ENCODE peak calls at places on chromosomes 1 and 21, in five cellular contexts. V is A549, K is IMR-90, I is H1, U is K562. D is an unnamed sample.
A peak's percentile ranks its signal among the peaks of the same experiment; 100 is the strongest.

GRCh38 chr1:40167317-40167716 is 6.1 kb downstream of the RLF start:
- DNase-seq in V (no peak), K (no peak), I (no peak), U (no peak), D (no peak)

GRCh38 chr1:14366361-14367018 is 232.0 kb upstream of the KAZN start:
- DNase-seq in V (no peak), K (no peak), I (peak; percentile 56), U (no peak), D (no peak)

GRCh38 chr21:45322231-45322959 is 34.7 kb upstream of the POFUT2 start:
- DNase-seq in V (no peak), K (no peak), I (no peak), U (no peak), D (no peak)

GRCh38 chr1:34885405-34886247 is 26.1 kb upstream of the SMIM12 start:
- DNase-seq in V (no peak), K (no peak), I (peak; percentile 95), U (peak; percentile 66), D (no peak)

GRCh38 chr1:32454726-32455125 is 10.1 kb upstream of the ZBTB8B start:
- DNase-seq in V (no peak), K (no peak), I (no peak), U (no peak), D (peak; percentile 35)

GRCh38 chr21:44527156-44527982 is 12.6 kb downstream of the KRTAP10-1 start:
- DNase-seq in V (no peak), K (no peak), I (no peak), U (no peak), D (no peak)

GRCh38 chr1:177983824-177984528 is 14.1 kb upstream of the SEC16B start:
- DNase-seq in V (peak; percentile 34), K (peak; percentile 98), I (peak; percentile 56), U (peak; percentile 12), D (peak; percentile 7)

GRCh38 chr1:222792744-222793143 is 22.1 kb upstream of the DISP1 start:
- DNase-seq in V (peak; percentile 19), K (peak; percentile 38), I (no peak), U (peak; percentile 38), D (no peak)

GRCh38 chr21:39705849-39706248 is 39.1 kb upstream of the IGSF5 start:
- DNase-seq in V (no peak), K (peak; percentile 12), I (no peak), U (no peak), D (no peak)

GRCh38 chr1:209595032-209595431 is 11.5 kb downstream of the CAMK1G start:
- DNase-seq in V (no peak), K (no peak), I (no peak), U (no peak), D (no peak)

GRCh38 chr1:100927276-100927675 is 31.4 kb downstream of the SLC30A7 start:
- DNase-seq in V (no peak), K (no peak), I (no peak), U (no peak), D (no peak)

GRCh38 chr1:100926240-100926639 is 30.4 kb downstream of the SLC30A7 start:
- DNase-seq in V (no peak), K (no peak), I (no peak), U (no peak), D (no peak)

GRCh38 chr1:100924991-100925390 is 29.1 kb downstream of the SLC30A7 start:
- DNase-seq in V (no peak), K (no peak), I (no peak), U (no peak), D (no peak)

GRCh38 chr1:100921110-100921706 is 25.3 kb downstream of the SLC30A7 start:
- DNase-seq in V (peak; percentile 45), K (peak; percentile 65), I (no peak), U (peak; percentile 21), D (peak; percentile 35)

DNA sequence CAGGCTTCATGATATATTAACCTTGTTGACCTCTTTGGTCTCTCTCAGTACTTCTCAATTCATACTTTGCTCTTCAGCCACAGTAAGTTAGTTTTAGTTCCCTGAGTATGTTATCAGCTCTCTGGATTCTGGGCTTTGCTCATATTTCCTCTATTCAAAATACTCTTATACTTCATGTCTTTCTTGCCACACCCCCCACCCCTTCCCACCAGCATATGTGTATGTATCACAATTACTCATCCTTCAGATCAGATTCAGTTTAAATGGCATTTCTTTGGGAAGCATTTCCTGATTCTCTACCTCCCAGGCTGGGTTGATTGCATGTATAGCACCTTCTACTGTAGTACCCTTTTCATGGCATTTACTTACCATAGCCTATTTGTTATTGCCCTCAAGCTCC is 28.3 kb downstream of the SLC30A7 start:
- DNase-seq in V (no peak), K (peak; percentile 54), I (no peak), U (no peak), D (no peak)
- TF ChIP-seq MAFK in V (no peak), K (no peak), I (no peak), U (no peak), D (no peak)

DNA sequence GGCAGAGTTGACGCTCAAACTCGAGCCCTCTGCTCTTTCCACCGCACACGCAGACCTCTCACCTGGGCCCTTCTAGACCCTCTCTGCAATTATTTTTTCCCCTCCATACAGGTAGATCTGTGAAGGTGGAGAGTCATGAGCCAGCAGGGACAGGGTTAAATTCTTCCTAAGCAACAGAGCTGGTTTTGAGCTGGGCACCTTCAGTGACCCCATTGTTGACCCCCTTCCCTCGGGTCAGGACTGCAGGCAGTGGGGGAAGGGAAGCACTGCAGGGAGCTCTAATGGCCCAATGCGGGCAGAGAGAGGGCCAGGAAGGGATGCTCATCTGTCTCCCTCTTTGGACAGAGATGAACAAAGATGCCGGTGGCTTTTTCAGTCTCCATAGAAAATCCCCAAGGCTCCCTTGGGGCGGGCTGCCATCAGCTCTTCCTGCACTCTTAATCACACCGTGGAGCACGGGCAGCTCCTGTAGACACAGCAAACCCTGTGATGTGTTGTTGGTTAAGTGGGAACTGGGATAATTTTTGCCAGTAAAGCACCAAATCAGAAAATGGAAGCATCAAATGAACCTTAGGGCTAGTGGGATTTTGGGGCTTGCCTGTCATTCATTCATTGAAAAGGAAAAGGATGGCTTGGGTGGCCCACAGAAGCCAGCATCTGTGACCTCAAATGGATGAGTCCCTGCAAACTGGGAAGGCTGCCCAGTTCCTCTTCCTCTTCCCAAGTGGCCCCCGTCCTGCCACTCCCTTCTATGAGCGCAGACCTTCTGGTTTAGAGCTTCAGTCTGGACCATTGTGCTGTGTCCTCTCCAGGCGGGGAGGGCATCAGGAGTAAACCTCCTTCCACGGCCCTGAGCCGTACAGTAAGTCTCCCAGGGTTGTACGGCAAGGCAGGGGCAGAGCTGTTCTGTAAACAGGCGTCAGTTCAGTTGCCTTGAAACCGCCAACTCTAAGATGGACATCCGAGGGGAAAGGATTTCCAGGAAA is 21.6 kb downstream of the SOX13 start:
- DNase-seq in V (no peak), K (no peak), I (peak; percentile 75), U (no peak), D (peak; percentile 24)
- TF ChIP-seq MAFK in V (no peak), K (no peak), I (no peak), U (no peak), D (no peak)

DNA sequence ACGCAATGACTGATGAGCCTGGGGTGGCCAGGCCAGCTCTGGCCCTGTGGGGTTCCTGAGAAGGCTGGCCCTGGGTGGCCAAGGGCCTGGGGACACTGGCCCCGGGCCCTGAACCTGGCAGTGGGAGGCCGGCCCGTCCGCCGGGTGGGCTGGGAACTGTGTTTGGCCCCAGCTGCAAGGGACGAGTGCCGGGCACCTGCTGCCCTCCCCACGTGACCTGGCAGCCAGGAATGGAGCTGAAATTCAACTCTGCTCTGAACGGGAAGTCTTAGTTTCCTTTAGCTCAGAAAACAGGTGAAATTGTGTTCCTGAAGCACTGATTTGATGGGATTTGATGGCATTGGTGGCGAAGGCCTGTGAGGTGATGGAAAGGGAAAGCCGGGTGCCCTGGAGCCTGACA is 8.2 kb upstream of the TTLL10 start:
- DNase-seq in V (no peak), K (no peak), I (no peak), U (no peak), D (no peak)
- TF ChIP-seq MAFK in V (no peak), K (no peak), I (no peak), U (no peak), D (no peak)

GRCh38 chr1:200180821-200181220 is 153.3 kb downstream of the NR5A2 start:
- DNase-seq in V (peak; percentile 78), K (peak; percentile 59), I (no peak), U (no peak), D (no peak)
- TF ChIP-seq MAFK in V (no peak), K (no peak), I (no peak), U (no peak), D (no peak)

DNA sequence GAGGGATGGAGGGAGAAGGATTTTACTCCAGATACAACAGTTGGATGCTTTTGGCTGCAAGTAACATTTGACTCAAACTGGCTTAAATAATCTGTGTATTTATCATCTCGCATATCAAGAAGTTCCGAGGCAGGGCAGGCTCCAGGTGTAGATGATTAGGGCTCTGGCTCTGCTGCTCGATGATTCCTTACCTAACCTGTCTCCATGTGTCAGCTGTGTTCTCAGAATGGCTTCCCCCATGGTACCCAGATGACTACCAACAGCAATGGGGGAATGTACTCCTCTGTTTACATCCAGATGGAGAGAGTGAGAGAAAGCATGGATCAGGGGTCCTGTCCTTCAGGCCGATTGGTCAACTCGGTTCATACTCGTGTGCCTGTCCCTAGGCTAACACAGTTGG is 90.4 kb upstream of the AKT3 start:
- DNase-seq in V (no peak), K (no peak), I (no peak), U (no peak), D (no peak)
- TF ChIP-seq MAFK in V (no peak), K (no peak), I (no peak), U (no peak), D (no peak)